ENCODE peak calls at places on chromosomes 13 and 19, in ten cellular contexts. Q, S, Z, B, K, V, P, M, N and L are unnamed samples.

GRCh38 chr19:35755550-35756371 is 1.1 kb downstream of the HSPB6 start:
- DNase-seq in Q (peak; percentile 90), S (peak; percentile 96), Z (peak; percentile 55), B (peak; percentile 26), K (no peak), V (peak; percentile 84), P (peak; percentile 79), M (no peak), N (peak; percentile 47), L (peak; percentile 53)

GRCh38 chr19:19587776-19588175 is 30.7 kb downstream of the PBX4 start:
- DNase-seq in Q (no peak), S (no peak), Z (no peak), B (no peak), K (no peak), V (peak; percentile 22), P (no peak), M (no peak), N (no peak), L (no peak)

GRCh38 chr19:38194061-38194701 is 29.8 kb downstream of the DPF1 start:
- DNase-seq in Q (no peak), S (no peak), Z (no peak), B (no peak), K (no peak), V (no peak), P (no peak), M (no peak), N (no peak), L (no peak)

GRCh38 chr13:113573065-113573464 is 11.5 kb upstream of the TFDP1 start:
- DNase-seq in Q (no peak), S (no peak), Z (no peak), B (no peak), K (no peak), V (no peak), P (no peak), M (no peak), N (no peak), L (no peak)

GRCh38 chr13:43425234-43425633 is 361.5 kb downstream of the ENOX1 start:
- DNase-seq in Q (no peak), S (no peak), Z (no peak), B (no peak), K (no peak), V (no peak), P (no peak), M (no peak), N (no peak), L (no peak)

GRCh38 chr19:45376045-45376724 is 5.8 kb upstream of the ERCC2 start:
- DNase-seq in Q (peak; percentile 66), S (no peak), Z (peak; percentile 58), B (peak; percentile 93), K (peak; percentile 13), V (no peak), P (peak; percentile 87), M (no peak), N (peak; percentile 85), L (no peak)

GRCh38 chr19:42596391-42597071 is 1.8 kb upstream of the CEACAM8 start:
- DNase-seq in Q (no peak), S (no peak), Z (peak; percentile 44), B (no peak), K (no peak), V (peak; percentile 85), P (peak; percentile 55), M (peak; percentile 47), N (peak; percentile 54), L (peak; percentile 64)

GRCh38 chr19:27846944-27847343 is 1366.0 kb downstream of the UQCRFS1 start:
- DNase-seq in Q (no peak), S (no peak), Z (no peak), B (no peak), K (no peak), V (no peak), P (no peak), M (peak; percentile 2), N (no peak), L (no peak)

GRCh38 chr13:76387561-76387960 is 498.6 kb downstream of the KCTD12 start:
- DNase-seq in Q (no peak), S (no peak), Z (no peak), B (no peak), K (no peak), V (no peak), P (no peak), M (peak; percentile 30), N (no peak), L (no peak)

GRCh38 chr13:97133955-97134354 is 88.2 kb upstream of the MBNL2 start:
- DNase-seq in Q (no peak), S (no peak), Z (no peak), B (no peak), K (no peak), V (no peak), P (no peak), M (no peak), N (no peak), L (no peak)

GRCh38 chr19:4051175-4052101 is 15.3 kb downstream of the ZBTB7A start:
- DNase-seq in Q (peak; percentile 26), S (no peak), Z (no peak), B (peak; percentile 31), K (no peak), V (peak; percentile 88), P (no peak), M (peak; percentile 90), N (no peak), L (peak; percentile 69)

GRCh38 chr19:47176627-47177090 is 46.0 kb downstream of the SAE1 start:
- DNase-seq in Q (peak; percentile 33), S (peak; percentile 55), Z (no peak), B (peak; percentile 96), K (no peak), V (no peak), P (no peak), M (no peak), N (no peak), L (no peak)

GRCh38 chr19:48113190-48113917 is 2.7 kb upstream of the PLA2G4C start:
- DNase-seq in Q (no peak), S (no peak), Z (no peak), B (peak; percentile 44), K (no peak), V (no peak), P (no peak), M (no peak), N (no peak), L (no peak)

GRCh38 chr19:53991224-53992113 is at the start of gene CACNG6:
- DNase-seq in Q (no peak), S (no peak), Z (peak; percentile 21), B (no peak), K (no peak), V (peak; percentile 65), P (no peak), M (no peak), N (peak; percentile 72), L (no peak)

GRCh38 chr13:42594577-42595571 is 20.9 kb downstream of the TNFSF11 start:
- DNase-seq in Q (peak; percentile 58), S (no peak), Z (peak; percentile 57), B (peak; percentile 80), K (peak; percentile 51), V (no peak), P (peak; percentile 76), M (peak; percentile 40), N (peak; percentile 83), L (no peak)

GRCh38 chr19:50673118-50673517 is 23.9 kb downstream of the C19orf81 start:
- DNase-seq in Q (no peak), S (no peak), Z (no peak), B (no peak), K (no peak), V (no peak), P (no peak), M (no peak), N (no peak), L (no peak)
- H3K27me3 ChIP-seq in Q (peaks cover 5% of the 10 kb centered on the region), S (no peaks in the 10 kb centered on the region), Z (no peaks in the 10 kb centered on the region), B (peaks cover 16% of the 10 kb centered on the region), K (no peaks in the 10 kb centered on the region), V (peaks cover 95% of the 10 kb centered on the region), P (no peaks in the 10 kb centered on the region), M (peaks cover 9% of the 10 kb centered on the region), N (peaks cover 50% of the 10 kb centered on the region), L (no peaks in the 10 kb centered on the region)

GRCh38 chr19:1525343-1525742 is 1.5 kb downstream of the PLK5 start:
- DNase-seq in Q (no peak), S (no peak), Z (no peak), B (no peak), K (no peak), V (peak; percentile 80), P (no peak), M (no peak), N (no peak), L (no peak)
- H3K27me3 ChIP-seq in Q (no peaks in the 10 kb centered on the region), S (no peaks in the 10 kb centered on the region), Z (no peaks in the 10 kb centered on the region), B (peaks cover 30% of the 10 kb centered on the region), K (no peaks in the 10 kb centered on the region), V (peaks cover 96% of the 10 kb centered on the region), P (no peaks in the 10 kb centered on the region), M (peaks cover 22% of the 10 kb centered on the region), N (peaks cover 74% of the 10 kb centered on the region), L (no peaks in the 10 kb centered on the region)

GRCh38 chr13:32298695-32299094 is 16.5 kb downstream of the ZAR1L start:
- DNase-seq in Q (no peak), S (no peak), Z (no peak), B (no peak), K (no peak), V (no peak), P (no peak), M (no peak), N (no peak), L (peak; percentile 73)
- H3K27me3 ChIP-seq in Q (no peaks in the 10 kb centered on the region), S (no peaks in the 10 kb centered on the region), Z (no peaks in the 10 kb centered on the region), B (no peaks in the 10 kb centered on the region), K (peaks cover 58% of the 10 kb centered on the region), V (no peaks in the 10 kb centered on the region), P (no peaks in the 10 kb centered on the region), M (no peaks in the 10 kb centered on the region), N (no peaks in the 10 kb centered on the region), L (no peaks in the 10 kb centered on the region)

GRCh38 chr13:27967203-27967735 is 1.8 kb downstream of the CDX2 start:
- DNase-seq in Q (no peak), S (no peak), Z (no peak), B (no peak), K (no peak), V (no peak), P (no peak), M (peak; percentile 56), N (no peak), L (no peak)

GRCh38 chr13:27964741-27965323 is 4.3 kb downstream of the CDX2 start:
- DNase-seq in Q (no peak), S (no peak), Z (no peak), B (no peak), K (no peak), V (no peak), P (no peak), M (no peak), N (no peak), L (no peak)

GRCh38 chr13:27965740-27966640 is 3.1 kb downstream of the CDX2 start:
- DNase-seq in Q (no peak), S (no peak), Z (peak; percentile 37), B (no peak), K (no peak), V (no peak), P (no peak), M (no peak), N (peak; percentile 87), L (no peak)

GRCh38 chr13:27966641-27967202 is 2.4 kb downstream of the CDX2 start:
- DNase-seq in Q (no peak), S (no peak), Z (no peak), B (no peak), K (no peak), V (no peak), P (no peak), M (no peak), N (peak; percentile 51), L (no peak)

GRCh38 chr13:27965343-27965739 is 3.8 kb downstream of the CDX2 start:
- DNase-seq in Q (no peak), S (no peak), Z (no peak), B (no peak), K (no peak), V (no peak), P (no peak), M (no peak), N (no peak), L (no peak)
- H3K27me3 ChIP-seq in Q (peaks cover 5% of the 10 kb centered on the region), S (no peaks in the 10 kb centered on the region), Z (no peaks in the 10 kb centered on the region), B (peaks cover 94% of the 10 kb centered on the region), K (no peaks in the 10 kb centered on the region), V (peaks cover 100% of the 10 kb centered on the region), P (no peaks in the 10 kb centered on the region), M (peaks cover 89% of the 10 kb centered on the region), N (peaks cover 100% of the 10 kb centered on the region), L (peaks cover 5% of the 10 kb centered on the region)